ENCODE peak calls at places on chromosomes 11 and 22, in nine cellular contexts. F, Z, I, W, J, O, Y, P and H are unnamed samples.
A peak's percentile ranks its signal among the peaks of the same experiment; 100 is the strongest.

GRCh38 chr22:39662677-39663034 is 92.1 kb downstream of the CACNA1I start:
- DNase-seq in I (no peak), O (no peak), Z (peak; percentile 55), W (peak; percentile 84), Y (no peak), P (no peak), F (no peak), J (no peak), H (no peak)

GRCh38 chr11:15720460-15720859 is 605.7 kb downstream of the INSC start:
- DNase-seq in O (no peak), J (no peak), I (no peak), P (no peak), W (no peak), Z (no peak), Y (no peak), F (no peak), H (no peak)

GRCh38 chr11:72599325-72600117 is 74.7 kb downstream of the PDE2A start:
- DNase-seq in Y (no peak), W (peak; percentile 44), P (no peak), Z (no peak), I (no peak), F (no peak), J (no peak), O (no peak), H (no peak)

GRCh38 chr11:114065094-114065493 is 5.6 kb downstream of the ZBTB16 start:
- DNase-seq in P (no peak), W (no peak), J (no peak), I (no peak), O (no peak), Z (no peak), F (no peak), Y (no peak), H (no peak)

GRCh38 chr11:44005956-44006355 is 41.8 kb upstream of the ACCSL start:
- DNase-seq in O (no peak), W (peak; percentile 7), Z (no peak), Y (no peak), F (no peak), J (no peak), I (no peak), P (no peak), H (peak; percentile 61)

GRCh38 chr11:2535673-2536439 is 91.0 kb downstream of the KCNQ1 start:
- DNase-seq in Y (peak; percentile 48), Z (no peak), P (peak; percentile 9), F (no peak), O (no peak), I (no peak), W (no peak), J (no peak), H (no peak)

GRCh38 chr11:26992031-26992541 is 1.8 kb upstream of the FIBIN start:
- DNase-seq in J (no peak), Z (no peak), F (no peak), O (no peak), P (no peak), Y (no peak), I (no peak), W (no peak), H (no peak)

GRCh38 chr11:66686100-66686785 is 8.6 kb upstream of the RBM4B start:
- DNase-seq in W (no peak), Z (no peak), Y (no peak), J (no peak), O (no peak), P (no peak), F (no peak), I (peak; percentile 86), H (peak; percentile 41)

GRCh38 chr11:119374632-119375394 is 6.7 kb downstream of the USP2 start:
- DNase-seq in Z (no peak), F (no peak), P (no peak), W (peak; percentile 26), O (no peak), Y (no peak), I (no peak), J (no peak), H (no peak)

GRCh38 chr11:95363189-95363588 is 132.2 kb upstream of the SESN3 start:
- DNase-seq in P (no peak), Z (no peak), W (no peak), O (no peak), J (no peak), Y (no peak), I (no peak), F (no peak), H (no peak)

GRCh38 chr11:122108192-122108799 is 7.7 kb downstream of the BLID start:
- DNase-seq in Y (no peak), I (no peak), F (peak; percentile 58), Z (peak; percentile 71), W (peak; percentile 49), J (no peak), O (peak; percentile 30), P (no peak), H (peak; percentile 20)

GRCh38 chr11:128936546-128937275 is 6.0 kb downstream of the TP53AIP1 start:
- DNase-seq in Y (no peak), I (no peak), F (peak; percentile 74), P (no peak), O (no peak), Z (peak; percentile 65), W (peak; percentile 88), J (no peak), H (no peak)

GRCh38 chr11:63912678-63913077 is 4.3 kb downstream of the RCOR2 start:
- DNase-seq in O (no peak), J (no peak), Z (no peak), I (no peak), F (no peak), Y (no peak), P (no peak), W (no peak), H (no peak)

GRCh38 chr11:63911876-63912275 is 5.1 kb downstream of the RCOR2 start:
- DNase-seq in Z (no peak), I (no peak), F (no peak), W (no peak), Y (no peak), J (no peak), O (no peak), P (no peak), H (no peak)

GRCh38 chr11:63909621-63910506 is 7.1 kb downstream of the RCOR2 start:
- DNase-seq in Z (peak; percentile 78), O (no peak), P (no peak), Y (no peak), J (no peak), W (peak; percentile 77), I (no peak), F (peak; percentile 88), H (no peak)

GRCh38 chr11:63910605-63911195 is 6.3 kb downstream of the RCOR2 start:
- DNase-seq in J (no peak), W (no peak), Y (no peak), Z (peak; percentile 34), I (no peak), F (no peak), P (no peak), O (no peak), H (no peak)

GRCh38 chr11:63911440-63911839 is 5.5 kb downstream of the RCOR2 start:
- DNase-seq in F (no peak), Z (peak; percentile 40), Y (no peak), J (no peak), O (no peak), I (no peak), W (peak; percentile 48), P (peak; percentile 27), H (no peak)
- H3K4me1 ChIP-seq in F (peaks cover 45% of the 10 kb centered on the region), Z (peaks cover 63% of the 10 kb centered on the region), Y (peaks cover 7% of the 10 kb centered on the region), J (peaks cover 22% of the 10 kb centered on the region), O (peaks cover 9% of the 10 kb centered on the region), I (peaks cover 6% of the 10 kb centered on the region), W (no peaks in the 10 kb centered on the region), P (peaks cover 7% of the 10 kb centered on the region), H (no peaks in the 10 kb centered on the region)

DNA sequence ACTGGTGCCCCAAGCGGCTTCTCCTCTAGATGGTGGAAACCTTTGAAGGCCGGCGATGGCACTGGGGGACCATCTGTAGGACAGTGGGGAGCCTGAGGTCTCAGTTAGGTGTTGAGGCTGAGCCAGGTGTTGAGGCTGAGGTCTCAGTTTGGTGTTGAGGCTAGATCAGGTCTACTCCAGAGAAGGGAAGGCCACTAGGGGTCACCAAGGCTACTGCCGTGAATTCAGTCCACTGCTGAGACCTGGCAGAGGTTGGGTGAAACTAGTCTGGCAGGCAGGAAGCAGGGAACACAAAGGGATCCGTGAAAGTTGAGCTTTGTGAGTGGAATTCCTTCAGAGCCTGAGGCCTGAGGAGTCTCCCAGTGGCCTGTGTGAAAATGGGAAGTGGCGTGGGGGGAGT is 123.8 kb upstream of the FGF3 start:
- DNase-seq in W (no peak), Z (no peak), O (no peak), Y (peak; percentile 61), J (no peak), F (no peak), P (no peak), I (no peak), H (no peak)
- TF ChIP-seq CTCF in W (peak; percentile 55), Z (peak; percentile 30), O (no peak), Y (peak; percentile 53), J (no peak), F (peak; percentile 3), P (no peak), I (no peak), H (no peak)

GRCh38 chr11:32641361-32641760 is 57.7 kb downstream of the EIF3M start:
- DNase-seq in Y (no peak), Z (no peak), W (no peak), I (no peak), P (no peak), F (no peak), J (no peak), O (no peak), H (no peak)

GRCh38 chr11:32643526-32643925 is 59.9 kb downstream of the EIF3M start:
- DNase-seq in W (no peak), F (no peak), Z (no peak), P (no peak), I (no peak), Y (no peak), J (no peak), O (no peak), H (no peak)
- H3K4me1 ChIP-seq in W (no peaks in the 10 kb centered on the region), F (no peaks in the 10 kb centered on the region), Z (no peaks in the 10 kb centered on the region), P (no peaks in the 10 kb centered on the region), I (no peaks in the 10 kb centered on the region), Y (no peaks in the 10 kb centered on the region), J (no peaks in the 10 kb centered on the region), O (no peaks in the 10 kb centered on the region), H (no peaks in the 10 kb centered on the region)

GRCh38 chr22:41957941-41958556 is 6.1 kb downstream of the SMIM45 start:
- DNase-seq in W (no peak), P (no peak), Z (no peak), J (no peak), F (no peak), I (no peak), O (no peak), Y (no peak), H (no peak)
- TF ChIP-seq CTCF in W (peak; percentile 46), P (no peak), Z (no peak), J (peak; percentile 2), F (no peak), I (no peak), O (no peak), Y (no peak), H (no peak)

GRCh38 chr22:46583571-46583970 is 36.6 kb upstream of the GRAMD4 start:
- DNase-seq in Z (no peak), F (no peak), Y (peak; percentile 35), W (peak; percentile 20), O (no peak), J (no peak), P (no peak), I (no peak), H (no peak)
- H3K4me1 ChIP-seq in Z (peaks cover 16% of the 10 kb centered on the region), F (peaks cover 53% of the 10 kb centered on the region), Y (peaks cover 38% of the 10 kb centered on the region), W (no peaks in the 10 kb centered on the region), O (peaks cover 61% of the 10 kb centered on the region), J (peaks cover 79% of the 10 kb centered on the region), P (peaks cover 39% of the 10 kb centered on the region), I (no peaks in the 10 kb centered on the region), H (peaks cover 34% of the 10 kb centered on the region)